ENCODE peak calls at places on chromosomes 2 and 18, in four cellular contexts. One of them, this sample, is unnamed.

GRCh38 chr2:18522484-18523146 is 37.8 kb downstream of the RDH14 start:
- DNase-seq in GM12878: no peak
- DNase-seq in Caco-2: no peak
- DNase-seq in DND-41: no peak
- DNase-seq in this sample: no peak

GRCh38 chr2:157893611-157894010 is 17.5 kb upstream of the ACVR1 start:
- DNase-seq in GM12878: no peak
- DNase-seq in Caco-2: no peak
- DNase-seq in DND-41: no peak
- DNase-seq in this sample: no peak

GRCh38 chr2:198116652-198117175 is 312.3 kb downstream of the PLCL1 start:
- DNase-seq in GM12878: no peak
- DNase-seq in Caco-2: no peak
- DNase-seq in DND-41: no peak
- DNase-seq in this sample: no peak

GRCh38 chr2:101012706-101013181 is 10.7 kb downstream of the RPL31 start:
- DNase-seq in GM12878: no peak
- DNase-seq in Caco-2: no peak
- DNase-seq in DND-41: peak; percentile 48
- DNase-seq in this sample: peak; percentile 39

GRCh38 chr2:218991674-218992168 is 1.5 kb downstream of the CRYBA2 start:
- DNase-seq in GM12878: no peak
- DNase-seq in Caco-2: peak; percentile 38
- DNase-seq in DND-41: no peak
- DNase-seq in this sample: no peak

GRCh38 chr18:78803104-78803503 is 176.5 kb upstream of the SALL3 start:
- DNase-seq in GM12878: no peak
- DNase-seq in Caco-2: no peak
- DNase-seq in DND-41: no peak
- DNase-seq in this sample: no peak

GRCh38 chr2:220745682-220746081 is 826.4 kb downstream of the EPHA4 start:
- DNase-seq in GM12878: no peak
- DNase-seq in Caco-2: no peak
- DNase-seq in DND-41: no peak
- DNase-seq in this sample: no peak

GRCh38 chr18:2036136-2036535 is 535.2 kb downstream of the METTL4 start:
- DNase-seq in GM12878: no peak
- DNase-seq in Caco-2: no peak
- DNase-seq in DND-41: no peak
- DNase-seq in this sample: no peak

GRCh38 chr2:172430671-172431070 is 3.3 kb downstream of the ITGA6 start:
- DNase-seq in GM12878: no peak
- DNase-seq in Caco-2: no peak
- DNase-seq in DND-41: no peak
- DNase-seq in this sample: peak; percentile 77

GRCh38 chr18:9863282-9863681 is 22.5 kb upstream of the TXNDC2 start:
- DNase-seq in GM12878: no peak
- DNase-seq in Caco-2: no peak
- DNase-seq in DND-41: no peak
- DNase-seq in this sample: no peak

GRCh38 chr2:205692095-205692494 is 9.8 kb downstream of the NRP2 start:
- DNase-seq in GM12878: no peak
- DNase-seq in Caco-2: no peak
- DNase-seq in DND-41: no peak
- DNase-seq in this sample: no peak

GRCh38 chr2:205687018-205687956 is 5.0 kb downstream of the NRP2 start:
- DNase-seq in GM12878: no peak
- DNase-seq in Caco-2: no peak
- DNase-seq in DND-41: no peak
- DNase-seq in this sample: no peak

GRCh38 chr2:205686231-205687017 is 4.1 kb downstream of the NRP2 start:
- DNase-seq in GM12878: no peak
- DNase-seq in Caco-2: no peak
- DNase-seq in DND-41: no peak
- DNase-seq in this sample: no peak

GRCh38 chr2:205688417-205689200 is 6.3 kb downstream of the NRP2 start:
- DNase-seq in GM12878: no peak
- DNase-seq in Caco-2: no peak
- DNase-seq in DND-41: no peak
- DNase-seq in this sample: no peak

GRCh38 chr2:205689837-205690236 is 7.5 kb downstream of the NRP2 start:
- DNase-seq in GM12878: no peak
- DNase-seq in Caco-2: no peak
- DNase-seq in DND-41: no peak
- DNase-seq in this sample: no peak
- H3K4me1 ChIP-seq in GM12878: peaks cover 2% of the 10 kb centered on the region
- H3K4me1 ChIP-seq in Caco-2: peaks cover 14% of the 10 kb centered on the region
- H3K4me1 ChIP-seq in DND-41: no peaks in the 10 kb centered on the region
- H3K4me1 ChIP-seq in this sample: no peaks in the 10 kb centered on the region

DNA sequence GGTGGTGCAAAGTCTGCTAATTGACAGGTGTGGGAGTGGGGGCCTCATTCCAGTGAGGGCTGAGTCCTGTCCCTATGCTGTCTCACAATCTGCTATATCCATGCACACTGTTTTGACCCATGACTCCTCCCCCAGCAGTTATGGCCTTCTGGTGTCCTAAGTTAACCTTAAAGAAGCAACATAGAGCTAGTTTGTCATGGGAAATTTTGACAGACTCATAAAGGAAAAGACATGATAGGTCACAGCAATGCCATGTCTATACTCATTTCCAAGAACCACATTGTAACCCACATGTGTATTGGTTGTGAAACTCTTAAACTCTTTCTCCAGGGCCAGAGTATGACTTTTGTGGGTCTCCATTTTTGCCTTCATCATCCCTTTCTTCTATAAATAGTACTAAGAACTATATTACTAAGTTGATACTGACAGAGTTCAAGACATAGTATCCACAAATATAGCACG is 78.2 kb upstream of the SLC1A4 start:
- DNase-seq in GM12878: no peak
- DNase-seq in Caco-2: no peak
- DNase-seq in DND-41: no peak
- DNase-seq in this sample: no peak
- H3K4me1 ChIP-seq in GM12878: peaks cover 38% of the 10 kb centered on the region
- H3K4me1 ChIP-seq in Caco-2: peaks cover 4% of the 10 kb centered on the region
- H3K4me1 ChIP-seq in DND-41: peaks cover 6% of the 10 kb centered on the region
- H3K4me1 ChIP-seq in this sample: no peaks in the 10 kb centered on the region

GRCh38 chr2:238636269-238637073 is 209.7 kb downstream of the ASB1 start:
- DNase-seq in GM12878: no peak
- DNase-seq in Caco-2: no peak
- DNase-seq in DND-41: no peak
- DNase-seq in this sample: peak; percentile 90
- H3K4me1 ChIP-seq in GM12878: no peaks in the 10 kb centered on the region
- H3K4me1 ChIP-seq in Caco-2: no peaks in the 10 kb centered on the region
- H3K4me1 ChIP-seq in DND-41: no peaks in the 10 kb centered on the region
- H3K4me1 ChIP-seq in this sample: peaks cover 15% of the 10 kb centered on the region

GRCh38 chr2:237747189-237747588 is 51.4 kb upstream of the RBM44 start:
- DNase-seq in GM12878: no peak
- DNase-seq in Caco-2: no peak
- DNase-seq in DND-41: no peak
- DNase-seq in this sample: no peak
- H3K4me1 ChIP-seq in GM12878: peaks cover under 1% of the 10 kb centered on the region
- H3K4me1 ChIP-seq in Caco-2: peaks cover 22% of the 10 kb centered on the region
- H3K4me1 ChIP-seq in DND-41: no peaks in the 10 kb centered on the region
- H3K4me1 ChIP-seq in this sample: peaks cover 30% of the 10 kb centered on the region

GRCh38 chr18:7645756-7646155 is 78.6 kb downstream of the PTPRM start:
- DNase-seq in GM12878: no peak
- DNase-seq in Caco-2: no peak
- DNase-seq in DND-41: no peak
- DNase-seq in this sample: no peak
- H3K4me1 ChIP-seq in GM12878: no peaks in the 10 kb centered on the region
- H3K4me1 ChIP-seq in Caco-2: peaks cover 79% of the 10 kb centered on the region
- H3K4me1 ChIP-seq in DND-41: no peaks in the 10 kb centered on the region
- H3K4me1 ChIP-seq in this sample: no peaks in the 10 kb centered on the region

DNA sequence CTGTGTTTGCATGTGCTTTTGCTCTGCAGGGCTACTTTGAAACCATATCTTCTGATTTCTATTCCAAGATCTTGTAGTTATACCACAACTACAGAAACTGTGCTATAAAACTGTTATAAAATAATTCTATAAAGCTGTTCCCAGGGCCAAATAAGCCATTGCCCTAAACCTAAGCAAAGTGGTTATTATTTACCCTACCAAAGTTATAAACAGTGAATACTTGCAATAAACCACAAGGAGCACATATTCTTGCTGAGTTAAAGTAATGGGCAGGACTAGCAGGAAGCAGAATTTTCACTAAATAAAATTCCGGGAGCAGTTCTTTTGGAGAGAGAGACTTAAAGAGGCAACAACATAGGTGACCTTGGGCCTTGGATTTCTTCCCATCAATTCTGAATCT is 145.4 kb upstream of the ZNF521 start:
- DNase-seq in GM12878: no peak
- DNase-seq in Caco-2: no peak
- DNase-seq in DND-41: no peak
- DNase-seq in this sample: no peak
- H3K4me1 ChIP-seq in GM12878: no peaks in the 10 kb centered on the region
- H3K4me1 ChIP-seq in Caco-2: no peaks in the 10 kb centered on the region
- H3K4me1 ChIP-seq in DND-41: no peaks in the 10 kb centered on the region
- H3K4me1 ChIP-seq in this sample: no peaks in the 10 kb centered on the region

GRCh38 chr2:10620481-10620880 is 69.3 kb downstream of the NOL10 start:
- DNase-seq in GM12878: no peak
- DNase-seq in Caco-2: no peak
- DNase-seq in DND-41: no peak
- DNase-seq in this sample: no peak

GRCh38 chr2:10614940-10615339 is 74.8 kb downstream of the NOL10 start:
- DNase-seq in GM12878: no peak
- DNase-seq in Caco-2: no peak
- DNase-seq in DND-41: no peak
- DNase-seq in this sample: no peak

GRCh38 chr2:10617241-10617640 is 72.5 kb downstream of the NOL10 start:
- DNase-seq in GM12878: no peak
- DNase-seq in Caco-2: no peak
- DNase-seq in DND-41: no peak
- DNase-seq in this sample: no peak

DNA sequence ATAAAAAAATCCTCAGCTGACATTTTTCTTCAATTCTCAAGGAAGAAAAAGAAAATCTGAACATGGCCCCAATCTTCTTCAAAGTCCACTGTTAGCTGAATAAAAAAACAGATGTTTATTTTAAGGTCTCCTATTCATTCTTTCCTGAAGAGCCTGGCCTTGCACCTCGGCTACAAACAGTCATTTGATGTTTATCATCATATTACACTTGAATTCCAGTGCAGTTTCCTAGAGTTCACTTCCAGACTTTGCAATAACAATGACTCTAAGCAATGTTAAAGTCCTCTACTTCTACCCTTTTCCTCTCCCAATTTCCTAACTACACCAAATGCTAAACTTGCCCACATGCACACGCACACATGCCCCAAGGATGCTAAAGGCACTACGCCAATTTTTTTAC is 70.1 kb downstream of the NOL10 start:
- DNase-seq in GM12878: no peak
- DNase-seq in Caco-2: no peak
- DNase-seq in DND-41: no peak
- DNase-seq in this sample: no peak
- H3K4me1 ChIP-seq in GM12878: no peaks in the 10 kb centered on the region
- H3K4me1 ChIP-seq in Caco-2: no peaks in the 10 kb centered on the region
- H3K4me1 ChIP-seq in DND-41: no peaks in the 10 kb centered on the region
- H3K4me1 ChIP-seq in this sample: no peaks in the 10 kb centered on the region

DNA sequence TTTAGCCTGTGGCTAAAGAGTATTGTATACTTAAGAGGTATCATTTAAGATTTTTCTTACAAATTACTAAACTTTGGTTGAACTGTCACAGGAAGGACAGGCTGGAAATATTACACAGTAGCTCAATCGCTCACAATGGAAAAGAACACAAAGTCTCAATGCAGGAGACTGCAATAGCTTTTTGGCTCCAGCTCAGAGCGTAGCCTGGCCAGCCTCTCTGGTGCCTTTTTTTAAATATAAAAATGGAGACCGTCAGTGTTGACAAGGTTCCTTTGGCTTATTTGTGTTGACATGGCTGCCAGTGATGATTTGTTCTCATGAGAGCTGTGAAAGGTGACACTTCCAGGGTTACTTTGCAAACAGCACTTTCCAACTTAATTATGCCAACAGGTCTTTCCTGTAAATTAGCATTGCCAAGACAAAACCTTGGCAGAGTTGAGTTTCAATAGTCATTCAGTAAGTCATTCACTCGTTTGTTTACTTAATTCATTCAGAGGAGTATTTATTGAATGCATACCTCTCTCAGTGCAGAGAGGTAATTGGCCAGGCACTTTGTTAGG is 70.8 kb downstream of the KCNE4 start:
- DNase-seq in GM12878: no peak
- DNase-seq in Caco-2: no peak
- DNase-seq in DND-41: no peak
- DNase-seq in this sample: no peak
- H3K4me1 ChIP-seq in GM12878: no peaks in the 10 kb centered on the region
- H3K4me1 ChIP-seq in Caco-2: no peaks in the 10 kb centered on the region
- H3K4me1 ChIP-seq in DND-41: no peaks in the 10 kb centered on the region
- H3K4me1 ChIP-seq in this sample: peaks cover 8% of the 10 kb centered on the region

This sample was measured in PC-9.